ENCODE peak calls at places on chromosomes 16 and 17, in eight cellular contexts. V is transverse colon, W is HCT116, T is prostate gland, C is GM23338, X is breast epithelium, Y is upper lobe of left lung, Q is sigmoid colon. N is an unnamed sample.
A peak's percentile ranks its signal among the peaks of the same experiment; 100 is the strongest.

GRCh38 chr16:3850544-3850899 is 30.0 kb downstream of the CREBBP start:
- DNase-seq in Y (no peak), Q (no peak), W (no peak), C (no peak), T (no peak), X (no peak), V (no peak), N (no peak)

GRCh38 chr16:59964232-59964924 is 1230.3 kb upstream of the GOT2 start:
- DNase-seq in V (no peak), W (no peak), Q (no peak), T (no peak), Y (no peak), X (no peak), C (no peak), N (no peak)

GRCh38 chr17:80029235-80029974 is 6.3 kb downstream of the TBC1D16 start:
- DNase-seq in W (no peak), Y (peak; percentile 91), X (peak; percentile 77), C (no peak), T (no peak), V (peak; percentile 68), Q (peak; percentile 96), N (peak; percentile 77)

GRCh38 chr17:1769826-1770477 is 8.1 kb downstream of the SERPINF1 start:
- DNase-seq in Y (peak; percentile 50), X (peak; percentile 90), Q (no peak), C (peak; percentile 91), T (peak; percentile 86), W (no peak), V (no peak), N (no peak)

GRCh38 chr17:31003225-31003866 is 32.5 kb downstream of the RNF135 start:
- DNase-seq in C (no peak), V (no peak), Y (no peak), W (no peak), X (no peak), T (no peak), Q (no peak), N (no peak)

GRCh38 chr16:9012848-9013507 is 49.3 kb upstream of the USP7 start:
- DNase-seq in C (peak; percentile 92), Q (no peak), X (no peak), T (no peak), W (no peak), Y (no peak), V (no peak), N (no peak)

GRCh38 chr16:86029131-86029741 is 130.3 kb downstream of the IRF8 start:
- DNase-seq in Q (peak; percentile 70), C (peak; percentile 14), Y (peak; percentile 22), X (peak; percentile 24), T (no peak), W (no peak), V (peak; percentile 36), N (peak; percentile 49)

GRCh38 chr17:78852709-78853111 is 12.1 kb upstream of the USP36 start:
- DNase-seq in X (no peak), Q (no peak), V (no peak), C (peak; percentile 62), Y (no peak), T (no peak), W (no peak), N (peak; percentile 35)

GRCh38 chr17:74413491-74413890 is 18.4 kb upstream of the GPRC5C start:
- DNase-seq in V (no peak), X (no peak), Q (no peak), W (no peak), C (no peak), T (no peak), Y (no peak), N (no peak)

GRCh38 chr16:8236816-8237215 is 353.5 kb downstream of the TMEM114 start:
- DNase-seq in Y (no peak), X (no peak), V (no peak), Q (no peak), W (no peak), C (no peak), T (no peak), N (no peak)

GRCh38 chr17:77408284-77408683 is 267.5 kb downstream of the SEC14L1 start:
- DNase-seq in Y (no peak), Q (no peak), V (peak; percentile 37), W (no peak), C (no peak), X (no peak), T (no peak), N (no peak)

GRCh38 chr17:79809530-79810137 is 12.8 kb upstream of the CBX8 start:
- DNase-seq in C (peak; percentile 55), Q (peak; percentile 66), X (no peak), T (no peak), Y (no peak), W (no peak), V (peak; percentile 53), N (peak; percentile 73)

GRCh38 chr16:11354733-11355574 is 9.7 kb downstream of the RMI2 start:
- DNase-seq in C (no peak), Y (no peak), Q (peak; percentile 58), V (peak; percentile 28), T (no peak), W (no peak), X (no peak), N (no peak)

GRCh38 chr17:14228903-14229302 is 7.8 kb downstream of the CDRT15 start:
- DNase-seq in T (no peak), Q (no peak), C (no peak), W (no peak), X (no peak), V (no peak), Y (no peak), N (no peak)

GRCh38 chr16:66924527-66925321 is 611 bp downstream of the RRAD start:
- DNase-seq in Q (no peak), T (no peak), C (peak; percentile 79), W (no peak), X (no peak), V (peak; percentile 67), Y (peak; percentile 60), N (peak; percentile 49)

GRCh38 chr17:68355093-68355492 is 63.8 kb downstream of the ARSG start:
- DNase-seq in C (no peak), Q (no peak), X (no peak), W (no peak), Y (no peak), V (no peak), T (no peak), N (no peak)

GRCh38 chr16:11916524-11917285 is 949 bp upstream of the GSPT1 start:
- DNase-seq in Y (peak; percentile 47), X (no peak), C (no peak), T (peak; percentile 67), V (peak; percentile 62), Q (no peak), W (no peak), N (peak; percentile 60)

GRCh38 chr17:36464765-36465088 is 21.8 kb upstream of the ZNHIT3 start:
- DNase-seq in Q (no peak), V (no peak), C (peak; percentile 75), W (no peak), T (no peak), X (no peak), Y (no peak), N (no peak)

GRCh38 chr17:77366558-77367245 is 225.9 kb downstream of the SEC14L1 start:
- DNase-seq in X (no peak), Y (no peak), Q (peak; percentile 74), C (no peak), V (peak; percentile 49), W (no peak), T (no peak), N (no peak)

GRCh38 chr17:73308017-73308823 is 3.6 kb downstream of the CDC42EP4 start:
- DNase-seq in W (peak; percentile 86), V (peak; percentile 92), T (peak; percentile 95), Y (peak; percentile 92), Q (peak; percentile 92), C (no peak), X (peak; percentile 88), N (peak; percentile 94)
- TF ChIP-seq POLR2AphosphoS5 in W (peak; percentile 39), V (peak; percentile 56), T (peak; percentile 94), Y (peak; percentile 88), Q (peak; percentile 66), C (no peak), X (peak; percentile 76), N (peak; percentile 94)

GRCh38 chr16:15536813-15537212 is 102.4 kb downstream of the BMERB1 start:
- DNase-seq in T (no peak), V (no peak), C (no peak), Q (no peak), X (no peak), W (no peak), Y (no peak), N (no peak)

GRCh38 chr16:15538484-15538883 is 104.1 kb downstream of the BMERB1 start:
- DNase-seq in T (no peak), C (no peak), Q (no peak), V (no peak), W (no peak), X (no peak), Y (no peak), N (no peak)

GRCh38 chr16:15535772-15536171 is 101.4 kb downstream of the BMERB1 start:
- DNase-seq in Y (no peak), W (no peak), V (no peak), T (no peak), X (no peak), Q (no peak), C (no peak), N (no peak)

GRCh38 chr16:15542261-15542660 is 100.7 kb downstream of the MARF1 start:
- DNase-seq in T (no peak), Y (no peak), W (no peak), Q (no peak), X (no peak), C (peak; percentile 87), V (no peak), N (no peak)

DNA sequence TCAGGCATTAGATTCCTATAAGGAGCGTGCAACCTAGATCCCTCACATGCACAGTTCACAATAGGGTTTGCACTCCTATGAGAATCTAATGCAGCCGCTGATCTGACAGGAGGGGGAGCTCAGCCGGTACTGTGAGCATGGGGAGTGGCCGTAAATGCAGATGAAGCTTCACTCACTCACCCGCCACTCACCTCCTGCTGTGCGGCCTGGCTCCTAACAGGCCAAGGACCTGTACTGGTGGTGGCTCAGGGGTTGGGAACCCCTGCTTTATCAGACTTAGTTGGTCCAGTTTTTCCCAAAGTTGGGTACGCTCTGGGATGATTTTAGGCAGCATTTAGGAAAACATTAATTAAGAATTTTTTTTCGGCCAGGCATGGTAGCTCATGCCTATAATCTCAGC is 103.8 kb downstream of the MARF1 start:
- DNase-seq in V (peak; percentile 15), T (no peak), W (peak; percentile 43), X (no peak), Q (no peak), C (peak; percentile 80), Y (no peak), N (no peak)
- H3K4me3 ChIP-seq in V (no peak overlapping the region), T (no peak overlapping the region), W (no peak overlapping the region), X (no peak overlapping the region), Q (no peak overlapping the region), C (no peak overlapping the region), Y (no peak overlapping the region), N (no peak overlapping the region)

DNA sequence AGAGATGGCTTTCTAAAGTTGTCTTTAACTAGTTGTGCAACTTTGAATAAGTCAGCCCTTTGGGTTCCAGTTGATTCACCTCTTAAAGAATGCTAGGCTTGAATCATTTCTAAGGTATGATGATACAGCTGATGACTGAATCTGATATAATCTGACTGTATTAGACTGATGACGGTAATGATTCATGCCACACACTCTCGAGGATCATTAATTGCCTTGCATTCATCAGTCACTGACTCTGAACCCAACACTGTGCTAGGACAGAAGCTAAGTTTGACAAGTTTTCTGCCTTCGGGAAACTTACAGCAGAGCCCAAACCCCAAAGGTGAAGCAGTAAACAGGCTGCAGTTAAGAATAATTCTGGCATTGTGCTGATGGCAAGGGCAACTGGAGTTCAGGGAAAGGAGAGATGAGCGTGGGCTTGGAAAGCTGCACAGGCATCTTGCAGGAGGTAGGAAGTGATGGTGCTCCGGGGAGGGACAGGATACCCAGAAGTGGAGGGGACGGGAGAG is 25.8 kb downstream of the ASIC2 start:
- DNase-seq in C (no peak), T (no peak), V (no peak), X (no peak), W (no peak), Q (no peak), Y (no peak), N (no peak)
- TF ChIP-seq POLR2AphosphoS5 in C (no peak), T (no peak), V (no peak), X (no peak), W (no peak), Q (no peak), Y (no peak), N (no peak)

GRCh38 chr17:42706732-42707131 is 24.4 kb downstream of the CNTNAP1 start:
- DNase-seq in Y (no peak), T (no peak), W (no peak), C (no peak), Q (no peak), X (no peak), V (no peak), N (no peak)
- H3K4me3 ChIP-seq in Y (no peak overlapping the region), T (no peak overlapping the region), W (no peak overlapping the region), C (no peak overlapping the region), Q (no peak overlapping the region), X (no peak overlapping the region), V (no peak overlapping the region), N (no peak overlapping the region)